ENCODE peak calls at places on chromosomes 16 and 17, in six cellular contexts. K, W, J, C, S and O are unnamed samples.

GRCh38 chr17:17499402-17500145 is 3.4 kb upstream of the RASD1 start:
- DNase-seq in K (no peak), W (no peak), J (peak; percentile 57), C (no peak), S (no peak), O (no peak)

GRCh38 chr17:21210411-21211076 is 3.4 kb downstream of the TMEM11 start:
- DNase-seq in K (no peak), W (no peak), J (no peak), C (no peak), S (no peak), O (no peak)

GRCh38 chr17:38960402-38960801 is 6.8 kb downstream of the FBXO47 start:
- DNase-seq in K (no peak), W (no peak), J (no peak), C (no peak), S (no peak), O (no peak)

GRCh38 chr16:78770353-78771091 is 671.1 kb downstream of the WWOX start:
- DNase-seq in K (peak; percentile 6), W (peak; percentile 5), J (peak; percentile 88), C (no peak), S (peak; percentile 70), O (no peak)

GRCh38 chr17:30093463-30094147 is 23.0 kb upstream of the NSRP1 start:
- DNase-seq in K (peak; percentile 54), W (peak; percentile 75), J (no peak), C (no peak), S (peak; percentile 50), O (no peak)

GRCh38 chr16:11679250-11679649 is 11.0 kb downstream of the SNN start:
- DNase-seq in K (no peak), W (no peak), J (peak; percentile 40), C (no peak), S (no peak), O (no peak)

GRCh38 chr17:38317081-38317480 is 20.1 kb downstream of the MRPL45 start:
- DNase-seq in K (no peak), W (no peak), J (no peak), C (no peak), S (no peak), O (no peak)

GRCh38 chr16:73356401-73357079 is 308.6 kb upstream of the ZFHX3 start:
- DNase-seq in K (no peak), W (no peak), J (no peak), C (no peak), S (no peak), O (no peak)

GRCh38 chr16:87391324-87391949 is 699 bp upstream of the MAP1LC3B start:
- DNase-seq in K (peak; percentile 36), W (no peak), J (peak; percentile 92), C (no peak), S (peak; percentile 58), O (no peak)

GRCh38 chr17:32111141-32111771 is 31.0 kb upstream of the RHOT1 start:
- DNase-seq in K (no peak), W (peak; percentile 34), J (no peak), C (no peak), S (peak; percentile 70), O (no peak)
- TF ChIP-seq CTCF in K (peak; percentile 25), W (peak; percentile 35), J (peak; percentile 23), C (peak; percentile 56), S (peak; percentile 56), O (no peak)

DNA sequence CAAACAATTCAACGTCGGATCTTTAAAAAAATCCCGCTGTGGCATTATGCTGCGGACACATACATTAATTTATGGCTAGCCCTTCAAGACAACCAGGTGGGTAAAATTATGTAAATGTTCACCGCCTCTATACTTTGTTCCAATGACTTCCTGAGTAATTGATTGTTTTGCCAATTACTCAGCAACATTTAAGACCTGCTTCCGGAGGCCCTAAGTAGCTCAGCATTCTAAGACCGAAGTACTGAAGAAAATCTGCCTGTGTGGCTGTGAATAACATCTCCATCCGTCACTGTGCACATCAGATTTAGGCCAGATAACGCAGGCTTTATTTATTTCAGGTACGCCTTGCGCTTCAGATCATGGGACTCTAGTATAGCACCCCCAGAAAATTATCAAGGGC is 23.3 kb downstream of the QPRT start:
- DNase-seq in K (no peak), W (no peak), J (no peak), C (no peak), S (no peak), O (no peak)
- H3K4me3 ChIP-seq in K (no peak overlapping the region), W (no peak overlapping the region), J (no peak overlapping the region), C (no peak overlapping the region), S (no peak overlapping the region), O (no peak overlapping the region)

GRCh38 chr16:82440336-82440735 is 186.4 kb upstream of the CDH13 start:
- DNase-seq in K (no peak), W (no peak), J (no peak), C (no peak), S (no peak), O (no peak)

DNA sequence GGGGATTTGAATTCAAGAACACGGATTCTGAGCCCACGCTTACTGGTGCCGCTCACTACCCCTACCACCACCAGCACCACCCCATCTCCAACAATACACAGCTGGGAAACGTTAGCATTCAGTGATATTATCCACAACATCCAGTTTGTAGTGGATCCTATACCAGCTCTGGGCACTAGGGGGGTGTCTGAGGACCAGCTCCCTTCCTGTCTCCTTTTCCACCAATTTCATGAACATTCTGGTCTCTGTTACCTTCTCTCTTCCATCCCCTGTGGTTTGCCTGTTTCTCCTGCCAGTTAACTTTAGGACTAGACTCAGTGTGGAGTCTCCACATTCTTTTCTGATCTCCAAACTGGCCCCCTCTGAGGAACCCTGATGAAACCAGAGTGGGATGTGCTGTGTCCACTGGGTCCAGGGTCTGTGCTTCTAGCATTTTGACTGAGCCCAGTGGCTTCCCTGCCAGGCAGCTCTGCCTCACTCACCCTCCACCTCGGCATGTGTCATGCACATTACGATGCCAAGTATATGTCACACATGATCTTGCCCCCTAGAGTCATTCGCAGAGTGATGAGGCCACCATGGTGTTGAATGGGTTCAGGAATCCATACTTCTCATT is 187.0 kb upstream of the CDH13 start:
- DNase-seq in K (peak; percentile 10), W (peak; percentile 12), J (no peak), C (no peak), S (no peak), O (no peak)
- TF ChIP-seq CTCF in K (peak; percentile 64), W (peak; percentile 36), J (peak; percentile 32), C (peak; percentile 69), S (peak; percentile 26), O (no peak)

GRCh38 chr17:2172447-2172938 is 117.6 kb downstream of the HIC1 start:
- DNase-seq in K (peak; percentile 78), W (peak; percentile 15), J (no peak), C (no peak), S (peak; percentile 64), O (no peak)
- H3K4me3 ChIP-seq in K (peak overlapping the region; percentile 28), W (peak overlapping the region; percentile 25), J (no peak overlapping the region), C (no peak overlapping the region), S (no peak overlapping the region), O (no peak overlapping the region)

GRCh38 chr17:82127315-82127595 is 29.2 kb upstream of the FASN start:
- DNase-seq in K (no peak), W (no peak), J (no peak), C (no peak), S (no peak), O (no peak)

GRCh38 chr17:82126479-82127314 is 28.7 kb upstream of the FASN start:
- DNase-seq in K (no peak), W (no peak), J (no peak), C (no peak), S (no peak), O (no peak)

GRCh38 chr17:82127704-82128103 is 29.7 kb upstream of the FASN start:
- DNase-seq in K (no peak), W (no peak), J (no peak), C (no peak), S (no peak), O (no peak)

GRCh38 chr17:82128287-82128686 is 30.3 kb upstream of the FASN start:
- DNase-seq in K (no peak), W (no peak), J (no peak), C (no peak), S (no peak), O (no peak)

GRCh38 chr17:82129095-82129494 is 31.1 kb upstream of the FASN start:
- DNase-seq in K (no peak), W (no peak), J (no peak), C (no peak), S (no peak), O (no peak)
- TF ChIP-seq CTCF in K (no peak), W (peak; percentile 44), J (no peak), C (peak; percentile 24), S (no peak), O (no peak)

GRCh38 chr17:82205720-82206508 is 6.7 kb downstream of the CCDC57 start:
- DNase-seq in K (peak; percentile 86), W (peak; percentile 95), J (peak; percentile 91), C (peak; percentile 89), S (peak; percentile 81), O (peak; percentile 84)
- H3K4me3 ChIP-seq in K (no peak overlapping the region), W (peak overlapping the region; percentile 50), J (no peak overlapping the region), C (peak overlapping the region; percentile 24), S (no peak overlapping the region), O (peak overlapping the region; percentile 25)

GRCh38 chr16:86277236-86277635 is 233.1 kb upstream of the FOXF1 start:
- DNase-seq in K (no peak), W (no peak), J (no peak), C (no peak), S (no peak), O (no peak)

GRCh38 chr16:86270696-86271095 is 239.6 kb upstream of the FOXF1 start:
- DNase-seq in K (no peak), W (no peak), J (no peak), C (no peak), S (no peak), O (no peak)

DNA sequence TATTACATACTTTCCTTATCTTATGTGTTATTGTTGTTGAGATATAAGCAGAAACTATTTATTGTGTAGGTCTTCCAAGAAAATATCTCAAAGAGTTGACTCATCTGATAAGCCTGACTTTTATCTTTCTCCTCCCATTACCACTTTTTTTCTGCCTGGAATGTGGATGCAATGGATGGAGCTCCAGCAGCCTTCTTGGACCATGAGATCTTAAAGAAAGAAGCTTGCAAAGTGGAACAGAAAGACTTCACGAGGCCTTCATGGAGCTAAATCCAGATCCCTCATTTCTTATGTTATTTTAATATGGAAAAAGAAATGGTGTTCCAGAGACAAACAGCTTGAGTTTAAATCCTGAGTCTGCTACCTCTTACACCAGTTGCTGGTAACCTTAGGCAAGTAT is 237.6 kb upstream of the FOXF1 start:
- DNase-seq in K (no peak), W (no peak), J (no peak), C (no peak), S (no peak), O (no peak)
- TF ChIP-seq CTCF in K (no peak), W (no peak), J (no peak), C (no peak), S (no peak), O (no peak)

DNA sequence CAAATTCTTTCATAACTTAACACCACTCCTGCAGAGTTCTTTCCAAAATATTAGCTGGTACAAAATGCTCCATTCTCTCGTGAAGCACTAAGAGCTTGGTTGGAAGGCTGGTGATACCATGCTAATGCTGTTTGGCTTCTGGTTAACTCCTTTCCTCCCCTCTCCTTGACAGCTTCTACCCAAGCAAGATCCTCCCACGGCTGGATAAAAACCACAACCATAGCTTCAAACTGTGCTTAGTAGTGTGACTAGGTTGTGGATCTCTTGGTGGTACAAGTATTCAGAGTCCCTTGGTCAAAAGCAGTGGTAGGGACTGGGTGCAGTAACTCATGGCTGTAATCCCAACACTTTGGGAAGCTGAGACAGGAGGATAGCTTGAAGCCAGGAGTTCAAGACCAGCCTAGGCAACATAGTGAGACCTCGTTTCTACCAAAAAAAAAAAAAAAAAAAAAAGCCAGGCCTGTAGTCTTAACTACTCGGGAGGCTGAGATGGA is 2.3 kb downstream of the PHAF1 start:
- DNase-seq in K (no peak), W (no peak), J (no peak), C (no peak), S (no peak), O (no peak)
- H3K4me3 ChIP-seq in K (no peak overlapping the region), W (no peak overlapping the region), J (no peak overlapping the region), C (no peak overlapping the region), S (no peak overlapping the region), O (no peak overlapping the region)